ENCODE peak calls at places on chromosomes 13 and 19, in five cellular contexts. P, V, M, S and U are unnamed samples.
A peak's percentile ranks its signal among the peaks of the same experiment; 100 is the strongest.

GRCh38 chr19:45780448-45781281 is 1.6 kb downstream of the DMPK start:
- DNase-seq in P (no peak), V (no peak), M (peak; percentile 47), S (no peak), U (no peak)

GRCh38 chr19:50658438-50659317 is 9.4 kb downstream of the C19orf81 start:
- DNase-seq in P (peak; percentile 97), V (peak; percentile 65), M (no peak), S (no peak), U (peak; percentile 83)

GRCh38 chr13:60591348-60591747 is 194.3 kb downstream of the TDRD3 start:
- DNase-seq in P (no peak), V (no peak), M (no peak), S (no peak), U (no peak)

GRCh38 chr19:11064831-11065303 is 24.4 kb upstream of the LDLR start:
- DNase-seq in P (no peak), V (no peak), M (no peak), S (no peak), U (no peak)

GRCh38 chr13:28044608-28045007 is 55.8 kb downstream of the FLT3 start:
- DNase-seq in P (no peak), V (no peak), M (no peak), S (no peak), U (no peak)

GRCh38 chr13:42312817-42313431 is 41.0 kb downstream of the AKAP11 start:
- DNase-seq in P (no peak), V (no peak), M (no peak), S (no peak), U (no peak)

GRCh38 chr13:95044452-95045205 is 256.6 kb downstream of the ABCC4 start:
- DNase-seq in P (no peak), V (no peak), M (peak; percentile 69), S (no peak), U (no peak)

GRCh38 chr19:46716013-46716671 is 772 bp downstream of the PRKD2 start:
- DNase-seq in P (no peak), V (no peak), M (no peak), S (no peak), U (no peak)

GRCh38 chr19:18090545-18091216 is 3.9 kb upstream of the IL12RB1 start:
- DNase-seq in P (no peak), V (no peak), M (no peak), S (no peak), U (no peak)

GRCh38 chr19:8004723-8005513 is 523 bp downstream of the ELAVL1 start:
- DNase-seq in P (peak; percentile 26), V (no peak), M (no peak), S (no peak), U (no peak)

GRCh38 chr13:48492123-48493075 is 40.5 kb downstream of the RCBTB2 start:
- DNase-seq in P (no peak), V (no peak), M (no peak), S (peak; percentile 98), U (no peak)

GRCh38 chr13:34967851-34968562 is 25.9 kb downstream of the NBEA start:
- DNase-seq in P (no peak), V (no peak), M (no peak), S (no peak), U (no peak)

GRCh38 chr19:46115396-46116109 is 8.9 kb downstream of the IGFL3 start:
- DNase-seq in P (no peak), V (no peak), M (no peak), S (peak; percentile 31), U (no peak)

GRCh38 chr19:29812080-29812880 is 489 bp downstream of the CCNE1 start:
- DNase-seq in P (no peak), V (no peak), M (no peak), S (no peak), U (no peak)

GRCh38 chr19:12596927-12597548 is 13.6 kb downstream of the ZNF490 start:
- DNase-seq in P (no peak), V (no peak), M (no peak), S (no peak), U (peak; percentile 44)

GRCh38 chr19:3606690-3607289 is at the start of gene TBXA2R:
- DNase-seq in P (peak; percentile 79), V (no peak), M (no peak), S (no peak), U (no peak)

GRCh38 chr19:47026889-47027288 is 7.3 kb downstream of the NPAS1 start:
- DNase-seq in P (no peak), V (no peak), M (no peak), S (no peak), U (no peak)

GRCh38 chr13:29832899-29833298 is 17.5 kb downstream of the UBL3 start:
- DNase-seq in P (no peak), V (no peak), M (no peak), S (no peak), U (no peak)

GRCh38 chr13:42814868-42815267 is 33.5 kb downstream of the FAM216B start:
- DNase-seq in P (no peak), V (no peak), M (no peak), S (no peak), U (no peak)

GRCh38 chr13:40230833-40231266 is 435.6 kb downstream of the FOXO1 start:
- DNase-seq in P (no peak), V (no peak), M (no peak), S (no peak), U (no peak)

GRCh38 chr19:39968789-39969188 is 2.2 kb upstream of the PSMC4 start:
- DNase-seq in P (no peak), V (no peak), M (no peak), S (no peak), U (no peak)

GRCh38 chr13:21538280-21538679 is 65.7 kb downstream of the MICU2 start:
- DNase-seq in P (no peak), V (no peak), M (no peak), S (no peak), U (no peak)

GRCh38 chr19:55086730-55087541 is 11.3 kb downstream of the EPS8L1 start:
- DNase-seq in P (no peak), V (peak; percentile 88), M (no peak), S (no peak), U (peak; percentile 87)

GRCh38 chr13:106499905-106500304 is 35.6 kb downstream of the EFNB2 start:
- DNase-seq in P (no peak), V (no peak), M (no peak), S (peak; percentile 15), U (no peak)

GRCh38 chr13:31172535-31172934 is 10.8 kb upstream of the HSPH1 start:
- DNase-seq in P (no peak), V (no peak), M (peak; percentile 94), S (no peak), U (no peak)

GRCh38 chr13:40026174-40026585 is 370.7 kb downstream of the COG6 start:
- DNase-seq in P (no peak), V (no peak), M (no peak), S (peak; percentile 100), U (no peak)

GRCh38 chr19:1608414-1609391 is 3.4 kb upstream of the UQCR11 start:
- DNase-seq in P (no peak), V (no peak), M (no peak), S (no peak), U (no peak)

GRCh38 chr19:7564866-7565265 is 29.3 kb downstream of the PNPLA6 start:
- DNase-seq in P (no peak), V (no peak), M (no peak), S (no peak), U (no peak)

GRCh38 chr13:24910502-24911134 is 146.6 kb downstream of the RNF17 start:
- DNase-seq in P (no peak), V (no peak), M (no peak), S (no peak), U (no peak)

GRCh38 chr13:108494991-108495661 is 134.3 kb upstream of the MYO16 start:
- DNase-seq in P (no peak), V (no peak), M (no peak), S (no peak), U (no peak)

GRCh38 chr13:108496364-108497215 is 132.8 kb upstream of the MYO16 start:
- DNase-seq in P (no peak), V (no peak), M (no peak), S (no peak), U (no peak)

GRCh38 chr13:108495686-108496363 is 133.6 kb upstream of the MYO16 start:
- DNase-seq in P (no peak), V (no peak), M (no peak), S (no peak), U (no peak)
- TF ChIP-seq SUZ12 in P (no peak), V (peak; percentile 70), M (no peak), S (no peak), U (no peak)

GRCh38 chr13:49993666-49994065 is 3.2 kb upstream of the TRIM13 start:
- DNase-seq in P (no peak), V (no peak), M (no peak), S (no peak), U (no peak)

GRCh38 chr13:49996951-49997895 is at the start of gene TRIM13:
- DNase-seq in P (peak; percentile 68), V (peak; percentile 53), M (peak; percentile 79), S (peak; percentile 48), U (peak; percentile 69)

GRCh38 chr13:49996166-49996915 is 501 bp upstream of the TRIM13 start:
- DNase-seq in P (peak; percentile 92), V (peak; percentile 60), M (peak; percentile 56), S (peak; percentile 39), U (peak; percentile 63)

GRCh38 chr13:49997935-49998334 is 1.1 kb downstream of the TRIM13 start:
- DNase-seq in P (no peak), V (no peak), M (no peak), S (no peak), U (no peak)

DNA sequence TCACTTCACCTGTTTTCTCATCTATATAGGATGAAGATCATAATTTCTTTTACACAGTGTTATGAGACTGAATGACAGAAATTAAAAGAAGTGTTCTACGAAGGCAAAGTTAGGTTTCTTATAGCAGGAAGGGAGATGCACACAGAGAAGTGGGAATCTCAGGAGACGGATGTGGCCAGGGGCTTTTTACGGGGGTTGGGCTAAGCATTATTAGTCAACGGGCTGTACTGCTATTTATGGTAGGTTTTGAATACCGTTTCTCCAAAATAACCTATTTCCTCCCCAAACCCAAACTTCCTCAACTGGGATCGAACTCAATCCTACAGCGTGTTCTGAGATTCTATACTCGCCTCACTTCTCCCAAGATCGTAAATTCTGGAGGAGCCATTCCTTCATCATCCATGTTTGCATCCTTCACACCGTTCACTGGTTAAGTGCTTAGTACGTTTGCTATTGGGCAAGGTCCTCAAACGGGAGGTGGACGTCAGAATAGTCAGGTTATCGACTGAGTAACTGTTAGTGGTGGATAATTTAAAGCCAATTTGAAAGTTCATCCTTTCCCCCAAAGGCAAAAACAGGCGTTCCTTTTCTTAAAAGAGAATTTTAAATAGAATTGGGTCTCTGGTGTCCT is 1.2 kb upstream of the TRIM13 start:
- DNase-seq in P (no peak), V (no peak), M (no peak), S (peak; percentile 43), U (no peak)
- TF ChIP-seq SUZ12 in P (no peak), V (no peak), M (no peak), S (no peak), U (no peak)

GRCh38 chr13:52067237-52067636 is 42.7 kb downstream of the UTP14C start:
- DNase-seq in P (no peak), V (no peak), M (peak; percentile 62), S (no peak), U (no peak)
- TF ChIP-seq SUZ12 in P (no peak), V (no peak), M (no peak), S (no peak), U (no peak)

DNA sequence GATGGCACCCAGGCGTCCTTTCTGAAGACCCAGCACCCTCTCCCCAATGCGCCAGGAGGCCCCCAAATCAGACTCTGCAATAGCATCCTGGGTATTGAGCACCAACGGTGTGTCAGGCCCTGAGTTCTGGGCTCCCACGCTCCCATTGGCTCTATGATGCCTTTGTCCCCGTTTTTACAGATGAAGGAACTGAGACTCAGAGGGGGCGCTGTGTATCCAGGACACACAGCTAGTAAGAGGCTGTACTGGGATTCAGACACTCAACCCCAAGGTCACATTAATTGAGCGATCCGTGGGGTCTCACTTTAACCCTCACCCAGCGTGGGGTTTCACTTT is 42.5 kb downstream of the CYP4F22 start:
- DNase-seq in P (no peak), V (no peak), M (peak; percentile 16), S (no peak), U (peak; percentile 8)
- TF ChIP-seq SUZ12 in P (no peak), V (no peak), M (no peak), S (no peak), U (no peak)